ENCODE peak calls at places on chromosomes 12 and 14, in four cellular contexts. Q is GM12878, I is WTC11, B is HepG2. U is an unnamed sample.
A peak's percentile ranks its signal among the peaks of the same experiment; 100 is the strongest.

GRCh38 chr12:57887631-57888406 is 41.3 kb upstream of the CTDSP2 start:
- DNase-seq in Q (no peak), B (no peak), I (peak; percentile 19), U (peak; percentile 37)

GRCh38 chr14:45426685-45427282 is 173.8 kb upstream of the MIS18BP1 start:
- DNase-seq in Q (peak; percentile 4), B (peak; percentile 49), I (no peak), U (peak; percentile 34)

GRCh38 chr12:66279127-66279712 is 23.1 kb upstream of the HELB start:
- DNase-seq in B (peak; percentile 27), I (no peak), Q (no peak), U (peak; percentile 13)

GRCh38 chr12:76010732-76011458 is 20.7 kb downstream of the PHLDA1 start:
- DNase-seq in I (no peak), B (peak; percentile 81), Q (no peak), U (no peak)

GRCh38 chr12:48750769-48751356 is 34.4 kb upstream of the CCNT1 start:
- DNase-seq in Q (no peak), I (no peak), B (no peak), U (no peak)

GRCh38 chr14:71119075-71119474 is 211.8 kb downstream of the PCNX1 start:
- DNase-seq in Q (no peak), B (no peak), I (no peak), U (no peak)

GRCh38 chr12:31896514-31897039 is 62.6 kb upstream of the RESF1 start:
- DNase-seq in Q (peak; percentile 99), B (no peak), I (no peak), U (peak; percentile 42)

GRCh38 chr12:50275545-50275944 is 7.8 kb downstream of the LIMA1 start:
- DNase-seq in I (no peak), B (no peak), Q (no peak), U (peak; percentile 22)

GRCh38 chr12:88453323-88453722 is 126.9 kb downstream of the KITLG start:
- DNase-seq in Q (no peak), B (no peak), I (no peak), U (no peak)

GRCh38 chr14:77124345-77125274 is 17.0 kb downstream of the ZDHHC22 start:
- DNase-seq in B (no peak), I (peak; percentile 54), Q (no peak), U (peak; percentile 69)

GRCh38 chr14:70891741-70892140 is 15.5 kb upstream of the PCNX1 start:
- DNase-seq in I (no peak), B (no peak), Q (no peak), U (no peak)

GRCh38 chr12:997505-997904 is 6.5 kb downstream of the ERC1 start:
- DNase-seq in B (no peak), I (no peak), Q (no peak), U (no peak)

GRCh38 chr12:53949631-53950440 is 4.9 kb upstream of the HOXC12 start:
- DNase-seq in I (peak; percentile 69), B (peak; percentile 50), Q (no peak), U (peak; percentile 62)

GRCh38 chr14:100065161-100065871 is at the start of gene EVL:
- DNase-seq in Q (peak; percentile 81), I (no peak), B (no peak), U (no peak)

GRCh38 chr12:24600559-24600958 is 348.3 kb downstream of the BCAT1 start:
- DNase-seq in B (no peak), Q (no peak), I (no peak), U (no peak)

GRCh38 chr12:19243577-19243976 is 114.0 kb downstream of the PLEKHA5 start:
- DNase-seq in Q (no peak), B (no peak), I (no peak), U (no peak)

GRCh38 chr12:83016226-83016835 is 329.6 kb downstream of the TMTC2 start:
- DNase-seq in B (peak; percentile 5), Q (no peak), I (no peak), U (peak; percentile 80)

GRCh38 chr12:133023566-133023965 is 13.7 kb upstream of the ZNF84 start:
- DNase-seq in I (no peak), B (no peak), Q (no peak), U (no peak)

GRCh38 chr12:45327823-45328383 is 112.0 kb downstream of the ANO6 start:
- DNase-seq in Q (no peak), I (no peak), B (no peak), U (no peak)

DNA sequence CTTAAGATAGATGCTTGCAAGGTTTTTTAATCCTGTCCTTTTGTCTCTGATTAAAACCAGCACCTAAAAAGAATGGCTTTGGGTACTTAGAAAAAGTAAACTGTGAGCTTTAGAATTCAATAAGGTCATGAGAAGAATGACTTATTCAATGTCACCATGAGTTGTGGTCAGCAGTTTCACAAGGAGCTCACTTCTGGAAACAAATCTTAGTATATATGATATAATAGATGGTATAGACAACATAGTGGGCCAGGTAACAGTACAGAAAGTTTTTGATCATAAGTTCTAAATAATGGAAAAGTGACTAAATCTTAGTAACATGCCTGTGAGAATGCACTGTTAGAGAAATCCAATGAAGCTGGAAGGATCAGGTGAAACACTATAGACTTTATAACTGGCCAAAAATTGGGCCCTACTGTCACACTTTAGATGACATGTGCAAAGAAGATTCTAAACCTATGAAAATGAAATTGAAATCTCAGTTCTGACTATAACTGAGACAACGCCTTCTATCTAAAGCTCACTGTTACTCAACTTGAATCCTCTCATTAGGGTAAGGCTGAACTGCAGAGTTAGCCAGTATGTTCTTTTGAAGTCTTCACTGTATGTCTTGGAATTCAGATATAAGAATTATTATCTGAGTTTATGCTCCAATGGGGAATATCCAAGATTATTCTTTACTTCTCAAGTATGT is 42.4 kb upstream of the RAD51AP1 start:
- DNase-seq in Q (peak; percentile 20), I (no peak), B (no peak), U (no peak)
- TF ChIP-seq CREM in Q (peak; percentile 26), I (no peak), B (no peak), U (no peak)

GRCh38 chr12:110577717-110578521 is 5.2 kb downstream of the PPTC7 start:
- DNase-seq in Q (peak; percentile 84), B (no peak), I (no peak), U (peak; percentile 31)
- TF ChIP-seq CREM in Q (peak; percentile 58), B (no peak), I (no peak), U (no peak)

DNA sequence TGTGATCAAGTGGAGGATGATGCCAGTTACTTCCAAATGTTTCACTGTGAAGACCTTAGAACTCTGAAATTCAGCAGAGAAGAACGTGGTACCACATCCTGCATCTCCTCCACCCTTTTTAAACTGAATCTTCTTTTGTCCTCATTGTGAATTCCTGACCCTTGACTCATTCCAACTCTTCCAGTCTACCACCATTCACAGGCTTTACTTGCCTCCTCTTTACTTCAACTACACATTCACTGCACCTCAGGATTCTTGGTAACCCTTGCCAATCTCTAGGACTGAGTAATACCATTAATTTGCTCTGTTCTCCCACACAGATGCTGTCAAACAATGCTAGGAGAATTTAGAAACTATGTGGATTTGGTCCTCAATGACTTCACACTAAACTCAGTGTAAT is 37.3 kb downstream of the PPP1R12A start:
- DNase-seq in Q (no peak), B (peak; percentile 14), I (no peak), U (no peak)
- TF ChIP-seq CREM in Q (no peak), B (no peak), I (no peak), U (no peak)

GRCh38 chr12:7066596-7066995 is 6.1 kb downstream of the C1S start:
- DNase-seq in B (no peak), I (no peak), Q (no peak), U (no peak)

GRCh38 chr12:7067096-7067495 is 6.6 kb downstream of the C1S start:
- DNase-seq in I (no peak), B (no peak), Q (no peak), U (no peak)

GRCh38 chr12:7068994-7069346 is 8.5 kb downstream of the C1S start:
- DNase-seq in I (no peak), B (no peak), Q (no peak), U (peak; percentile 41)

GRCh38 chr12:7069386-7069785 is 8.9 kb downstream of the C1S start:
- DNase-seq in Q (no peak), B (no peak), I (no peak), U (no peak)

DNA sequence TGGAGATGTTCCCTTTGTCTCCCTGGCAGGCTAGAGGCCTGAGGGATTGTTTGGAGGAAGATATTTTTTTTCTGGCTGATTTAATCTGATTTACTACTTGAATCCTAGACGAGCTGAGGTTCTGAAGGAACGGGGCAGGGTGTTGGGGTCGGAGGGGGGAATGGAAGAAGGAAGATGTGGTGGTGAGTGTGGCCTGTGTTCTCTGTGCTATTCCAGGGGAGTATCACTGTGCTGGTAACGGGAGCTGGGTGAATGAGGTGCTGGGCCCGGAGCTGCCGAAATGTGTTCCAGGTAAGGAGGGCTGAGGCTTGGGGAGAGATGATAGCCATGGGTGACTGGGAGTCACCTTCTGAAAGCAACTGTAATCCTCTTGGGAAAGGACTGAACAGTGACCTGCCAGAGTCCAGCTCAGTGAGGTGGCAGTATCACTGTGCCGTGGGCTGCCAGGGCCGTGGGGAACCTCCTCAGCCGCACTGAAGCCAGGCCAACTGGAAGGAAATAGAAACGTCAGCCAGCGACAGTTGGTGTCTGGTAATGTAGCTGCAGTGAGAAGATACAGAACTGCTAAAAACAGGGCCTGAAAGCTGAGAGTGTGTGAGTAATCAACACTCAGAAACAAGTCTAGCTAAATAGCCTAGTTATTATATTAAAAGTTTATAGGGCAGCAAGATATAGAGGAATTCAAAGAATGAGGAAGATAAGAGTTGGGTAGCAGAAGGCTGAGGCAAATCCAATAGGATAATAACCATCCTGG is 7.9 kb downstream of the C1S start:
- DNase-seq in I (no peak), Q (no peak), B (no peak), U (no peak)
- TF ChIP-seq CREM in I (no peak), Q (no peak), B (no peak), U (peak; percentile 33)

DNA sequence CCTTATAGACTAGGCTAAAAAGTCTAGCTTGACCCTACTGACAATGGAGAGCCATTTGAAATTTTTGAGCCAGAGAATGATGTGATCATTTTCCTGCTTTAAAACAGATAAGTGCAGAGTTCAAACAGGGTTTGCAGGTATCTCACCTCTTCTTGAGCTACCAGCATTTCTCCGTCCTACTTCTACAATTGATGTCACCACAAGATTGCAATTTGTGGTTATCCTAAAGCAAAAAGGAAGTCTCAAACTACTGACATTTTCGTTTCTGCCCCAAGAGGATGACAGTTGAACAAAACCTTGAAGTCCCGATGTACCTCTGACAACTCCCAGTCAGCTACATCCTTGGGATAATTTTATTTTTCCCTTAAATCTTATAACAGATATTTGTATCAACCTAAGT is 86.7 kb downstream of the PTGER2 start:
- DNase-seq in I (no peak), Q (peak; percentile 20), B (no peak), U (no peak)
- TF ChIP-seq CREM in I (no peak), Q (no peak), B (no peak), U (no peak)